ENCODE peak calls at places on chromosome 13, in eight cellular contexts. H is H9, Y is pancreas, Q is nephron progenitor cell, C is neural progenitor cell, L is GM06990, U is HL-60, D is GM23338. X is an unnamed sample.

GRCh38 chr13:45184693-45185092 is 16.2 kb downstream of the KCTD4 start:
- DNase-seq in Y (no peak), H (no peak), U (no peak), D (no peak), L (no peak), C (no peak), Q (no peak), X (no peak)

GRCh38 chr13:32001392-32001768 is 30.2 kb upstream of the FRY start:
- DNase-seq in Q (no peak), C (peak), U (peak), Y (peak), L (peak), H (peak), D (peak), X (no peak)

GRCh38 chr13:59409211-59409610 is 754.5 kb downstream of the DIAPH3 start:
- DNase-seq in Q (no peak), U (no peak), H (peak), D (peak), Y (peak), C (peak), L (no peak), X (peak)

GRCh38 chr13:26168276-26168814 is 53.8 kb downstream of the RNF6 start:
- DNase-seq in C (no peak), D (no peak), Q (no peak), U (no peak), H (no peak), Y (no peak), L (no peak), X (no peak)

GRCh38 chr13:40770934-40771618 is at the start of gene MRPS31:
- DNase-seq in U (peak), Y (peak), D (peak), H (peak), L (peak), Q (peak), C (peak), X (peak)

GRCh38 chr13:20331949-20332348 is 99.8 kb upstream of the GJB6 start:
- DNase-seq in C (no peak), Y (no peak), D (no peak), Q (no peak), L (no peak), U (no peak), H (no peak), X (no peak)

GRCh38 chr13:110109140-110109783 is 197.7 kb downstream of the COL4A1 start:
- DNase-seq in H (no peak), U (no peak), D (no peak), L (no peak), Y (no peak), C (no peak), Q (no peak), X (no peak)

GRCh38 chr13:107202371-107203023 is 634.6 kb upstream of the ARGLU1 start:
- DNase-seq in U (no peak), H (no peak), D (no peak), C (no peak), Q (no peak), L (no peak), Y (no peak), X (no peak)

GRCh38 chr13:87669379-87669978 is 1.7 kb upstream of the SLITRK5 start:
- DNase-seq in H (peak), Q (no peak), C (peak), U (peak), D (peak), L (no peak), Y (no peak), X (no peak)

GRCh38 chr13:39538826-39539555 is 64.0 kb downstream of the LHFPL6 start:
- DNase-seq in L (no peak), H (no peak), Q (no peak), Y (no peak), C (no peak), U (no peak), D (no peak), X (no peak)

GRCh38 chr13:61765181-61765742 is 349.6 kb upstream of the PCDH20 start:
- DNase-seq in C (no peak), H (no peak), Y (no peak), Q (no peak), D (no peak), L (no peak), U (no peak), X (no peak)

GRCh38 chr13:44385401-44385800 is 11.8 kb downstream of the SERP2 start:
- DNase-seq in L (no peak), Y (no peak), Q (no peak), D (no peak), H (no peak), C (no peak), U (no peak), X (no peak)

GRCh38 chr13:99800951-99801350 is 170.6 kb downstream of the ZIC5 start:
- DNase-seq in Q (no peak), U (no peak), C (peak), Y (no peak), H (peak), L (no peak), D (peak), X (no peak)

GRCh38 chr13:113882716-113883115 is 18.8 kb upstream of the GAS6 start:
- DNase-seq in D (peak), H (no peak), Q (no peak), U (no peak), C (no peak), Y (no peak), L (no peak), X (no peak)

GRCh38 chr13:24627090-24627714 is 53.0 kb upstream of the ATP12A start:
- DNase-seq in D (peak), Y (no peak), U (no peak), H (peak), Q (peak), L (no peak), C (peak), X (no peak)

GRCh38 chr13:80339578-80339840 is 1.4 kb downstream of the SPRY2 start:
- DNase-seq in H (no peak), D (peak), L (no peak), Y (no peak), C (peak), U (no peak), Q (peak), X (no peak)

GRCh38 chr13:31518666-31519065 is 220.7 kb upstream of the RXFP2 start:
- DNase-seq in Q (no peak), H (no peak), D (no peak), Y (no peak), L (no peak), U (no peak), C (no peak), X (no peak)

GRCh38 chr13:30892966-30893365 is 13.1 kb upstream of the MEDAG start:
- DNase-seq in L (no peak), Q (peak), H (peak), C (peak), Y (no peak), D (peak), U (no peak), X (no peak)

GRCh38 chr13:99657848-99658265 is 156.6 kb downstream of the TM9SF2 start:
- DNase-seq in U (no peak), L (peak), H (peak), Y (no peak), C (peak), Q (peak), D (peak), X (no peak)

GRCh38 chr13:110706570-110707378 is 858 bp upstream of the CARS2 start:
- DNase-seq in Y (no peak), D (no peak), H (no peak), L (no peak), U (no peak), Q (no peak), C (no peak), X (no peak)

GRCh38 chr13:41835871-41836270 is 125.0 kb downstream of the VWA8 start:
- DNase-seq in C (no peak), U (no peak), D (no peak), L (no peak), Q (no peak), Y (no peak), H (no peak), X (no peak)

GRCh38 chr13:112674412-112675383 is 15.1 kb upstream of the ATP11A start:
- DNase-seq in L (no peak), Q (no peak), H (peak), U (no peak), Y (no peak), C (no peak), D (no peak), X (no peak)

GRCh38 chr13:44280461-44280860 is 93.2 kb upstream of the SERP2 start:
- DNase-seq in L (no peak), D (no peak), Q (no peak), Y (no peak), C (no peak), U (no peak), H (no peak), X (no peak)

GRCh38 chr13:28140433-28141125 is 2.2 kb downstream of the PAN3 start:
- DNase-seq in L (no peak), D (peak), Q (no peak), U (no peak), C (peak), Y (no peak), H (no peak), X (no peak)

GRCh38 chr13:113049521-113049941 is 56.1 kb upstream of the F7 start:
- DNase-seq in C (no peak), Q (no peak), L (no peak), Y (no peak), H (no peak), U (no peak), D (no peak), X (no peak)

GRCh38 chr13:26132756-26133155 is 80.9 kb upstream of the SHISA2 start:
- DNase-seq in Y (no peak), D (peak), U (no peak), Q (no peak), H (no peak), C (peak), L (no peak), X (peak)

GRCh38 chr13:111961793-111962192 is 105.2 kb upstream of the SOX1 start:
- DNase-seq in D (no peak), L (no peak), Y (no peak), H (no peak), U (no peak), Q (no peak), C (no peak), X (no peak)

GRCh38 chr13:29733069-29733700 is 117.2 kb downstream of the UBL3 start:
- DNase-seq in U (peak), Q (no peak), C (no peak), Y (no peak), D (no peak), L (no peak), H (no peak), X (no peak)

GRCh38 chr13:40422588-40423235 is 243.7 kb downstream of the FOXO1 start:
- DNase-seq in Y (no peak), L (no peak), D (no peak), U (no peak), H (no peak), C (no peak), Q (no peak), X (no peak)

GRCh38 chr13:23866420-23867026 is 22.7 kb downstream of the MIPEP start:
- DNase-seq in H (no peak), L (no peak), Q (no peak), Y (no peak), C (no peak), D (no peak), U (no peak), X (no peak)

GRCh38 chr13:32284927-32285632 is 30.1 kb downstream of the ZAR1L start:
- DNase-seq in H (no peak), D (no peak), Y (no peak), U (no peak), C (peak), L (no peak), Q (no peak), X (peak)

GRCh38 chr13:33328691-33329090 is 43.1 kb upstream of the STARD13 start:
- DNase-seq in C (no peak), L (no peak), U (no peak), Q (no peak), H (no peak), D (no peak), Y (no peak), X (no peak)

GRCh38 chr13:99619207-99619606 is 117.9 kb downstream of the TM9SF2 start:
- DNase-seq in Q (no peak), Y (no peak), D (no peak), L (no peak), U (no peak), C (no peak), H (no peak), X (no peak)

GRCh38 chr13:33129094-33129832 is 113.0 kb downstream of the KL start:
- DNase-seq in U (no peak), L (no peak), D (no peak), H (no peak), Y (no peak), C (no peak), Q (no peak), X (no peak)

GRCh38 chr13:109744512-109745051 is 41.8 kb downstream of the IRS2 start:
- DNase-seq in L (no peak), H (no peak), C (no peak), U (no peak), Y (no peak), Q (no peak), D (no peak), X (peak)

GRCh38 chr13:21673592-21674270 is 2.9 kb downstream of the FGF9 start:
- DNase-seq in D (peak), Y (peak), Q (peak), L (peak), U (no peak), H (peak), C (peak), X (no peak)

GRCh38 chr13:21671793-21672680 is 1.2 kb downstream of the FGF9 start:
- DNase-seq in Y (no peak), C (peak), D (peak), L (no peak), H (no peak), Q (peak), U (no peak), X (no peak)

GRCh38 chr13:21670883-21671792 is at the start of gene FGF9:
- DNase-seq in Y (peak), Q (peak), L (peak), C (peak), U (peak), H (peak), D (peak), X (peak)

GRCh38 chr13:21674271-21675009 is 3.6 kb downstream of the FGF9 start:
- DNase-seq in L (no peak), H (peak), Y (no peak), D (peak), U (no peak), Q (peak), C (peak), X (no peak)

GRCh38 chr13:21672811-21673591 is 2.1 kb downstream of the FGF9 start:
- DNase-seq in C (peak), U (no peak), Y (no peak), L (no peak), D (no peak), H (no peak), Q (peak), X (no peak)
- TF ChIP-seq CTCF in C (no peak), U (no peak), Y (no peak), L (no peak), D (no peak), H (no peak), Q (no peak), X (no peak)

GRCh38 chr13:91922969-91923592 is 524.7 kb downstream of the GPC5 start:
- DNase-seq in C (peak), U (no peak), H (no peak), D (peak), L (no peak), Q (no peak), Y (no peak), X (no peak)
- TF ChIP-seq CTCF in C (peak), U (no peak), H (peak), D (peak), L (peak), Q (peak), Y (no peak), X (peak)

GRCh38 chr13:73058741-73059459 is at the start of gene KLF5:
- DNase-seq in H (peak), Y (peak), U (peak), Q (peak), C (peak), L (peak), D (peak), X (peak)
- TF ChIP-seq CTCF in H (no peak), Y (no peak), U (no peak), Q (no peak), C (no peak), L (no peak), D (no peak), X (peak)

GRCh38 chr13:84896128-84896527 is 903.1 kb downstream of the SLITRK6 start:
- DNase-seq in C (peak), H (no peak), D (peak), Y (no peak), U (no peak), L (no peak), Q (peak), X (peak)

DNA sequence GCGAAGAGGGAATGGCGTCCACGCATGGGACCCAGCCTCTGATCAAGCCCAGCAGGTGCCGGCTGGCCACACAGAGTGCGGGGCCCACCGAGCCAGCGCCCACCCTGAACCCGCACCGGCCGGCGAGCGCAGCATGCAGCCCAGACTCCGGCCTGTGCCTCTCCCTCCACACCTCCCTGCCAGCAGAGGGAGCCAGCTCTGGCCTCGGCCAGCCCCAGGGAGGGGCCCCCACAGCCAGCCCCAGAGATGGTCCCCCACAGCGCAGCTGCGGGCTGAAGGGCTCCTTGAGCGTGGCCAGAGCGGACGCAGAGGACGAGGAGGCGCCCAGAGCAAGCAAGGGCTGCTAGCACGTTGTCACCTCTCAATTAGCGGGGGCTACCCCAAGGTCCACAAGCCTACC is 904.5 kb downstream of the SLITRK6 start:
- DNase-seq in H (peak), Q (no peak), Y (no peak), C (no peak), U (no peak), L (no peak), D (peak), X (no peak)
- TF ChIP-seq CTCF in H (peak), Q (no peak), Y (no peak), C (no peak), U (no peak), L (no peak), D (peak), X (no peak)

DNA sequence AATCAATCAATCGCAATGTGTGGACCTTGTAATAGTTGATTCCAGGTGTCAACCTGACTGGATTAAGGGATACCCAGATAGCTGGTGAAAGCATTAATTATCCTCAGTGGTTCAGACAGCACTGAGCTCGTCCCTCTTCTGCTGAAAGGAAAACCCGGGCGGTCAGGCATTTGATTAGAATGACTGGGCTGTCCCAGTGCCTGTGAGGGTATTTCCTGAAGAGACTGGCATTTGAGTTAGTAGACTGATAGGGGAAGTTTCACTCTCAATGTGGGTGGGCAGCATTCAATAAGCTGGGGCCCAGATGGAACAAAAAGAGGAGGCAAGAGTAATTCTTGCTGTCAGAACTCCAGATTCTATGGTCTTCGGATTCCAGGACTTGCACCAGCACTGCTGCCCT is 31.9 kb downstream of the KPNA3 start:
- DNase-seq in D (no peak), H (no peak), Q (no peak), C (no peak), U (no peak), L (peak), Y (no peak), X (no peak)
- TF ChIP-seq CTCF in D (no peak), H (no peak), Q (no peak), C (no peak), U (no peak), L (no peak), Y (no peak), X (no peak)

DNA sequence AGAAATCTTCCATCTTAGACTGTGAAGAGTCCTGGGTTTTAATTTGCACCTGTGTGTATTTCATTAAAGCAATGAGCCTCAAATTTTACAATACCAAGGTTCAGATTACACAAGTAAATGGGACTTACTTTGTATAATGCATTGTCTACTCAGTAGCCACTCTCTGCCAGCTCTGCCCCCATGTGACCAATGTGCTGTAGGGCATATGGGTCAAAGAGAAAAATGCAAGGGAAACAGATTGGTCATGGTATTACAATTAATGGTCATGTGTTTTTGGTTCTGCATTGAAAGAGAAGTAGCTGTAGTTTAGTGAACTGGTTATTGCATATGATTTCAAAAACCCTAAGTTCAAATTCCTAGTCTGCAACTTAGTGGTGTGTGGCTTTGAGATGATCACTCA is 545.5 kb downstream of the SUCLA2 start:
- DNase-seq in U (no peak), Q (no peak), H (no peak), D (peak), Y (no peak), L (no peak), C (no peak), X (no peak)
- TF ChIP-seq CTCF in U (no peak), Q (no peak), H (peak), D (peak), Y (no peak), L (peak), C (peak), X (peak)

DNA sequence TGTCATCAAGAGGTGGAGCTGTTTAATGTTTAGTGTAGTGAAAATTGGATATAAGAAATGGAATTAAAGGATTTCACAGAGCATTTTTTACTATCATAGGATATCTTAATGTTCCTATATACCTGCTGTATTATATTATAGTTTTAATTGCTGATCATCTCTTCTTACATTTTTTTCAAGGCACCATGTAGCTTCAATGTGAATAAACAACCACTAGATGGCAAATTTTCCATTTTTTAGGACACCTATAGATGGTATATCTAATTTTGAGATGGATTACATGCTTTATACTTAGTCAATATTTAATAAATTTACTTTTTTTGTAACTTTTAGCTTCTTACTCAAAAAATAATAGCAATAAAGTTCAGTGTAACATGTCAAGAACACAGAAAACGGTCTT is 9.0 kb upstream of the ATXN8OS start:
- DNase-seq in C (no peak), H (no peak), L (no peak), Q (no peak), Y (no peak), D (peak), U (no peak), X (no peak)
- TF ChIP-seq CTCF in C (peak), H (peak), L (no peak), Q (peak), Y (peak), D (no peak), U (no peak), X (no peak)

X was measured in LNCaP clone FGC.